ENCODE peak calls at places on chromosome 3, in five cellular contexts. One of them, this sample, is unnamed.

GRCh38 chr3:42498034-42498433 is 4.4 kb upstream of the VIPR1 start:
- DNase-seq in ovary: no peak
- DNase-seq in endothelial cell: no peak
- DNase-seq in GM06990: no peak
- DNase-seq in CD8-positive, alpha-beta T cell: no peak
- DNase-seq in this sample: no peak

GRCh38 chr3:33006081-33006480 is 54.6 kb downstream of the CCR4 start:
- DNase-seq in ovary: no peak
- DNase-seq in endothelial cell: no peak
- DNase-seq in GM06990: no peak
- DNase-seq in CD8-positive, alpha-beta T cell: peak
- DNase-seq in this sample: no peak

GRCh38 chr3:127628788-127629456 is at the start of gene PODXL2:
- DNase-seq in ovary: peak
- DNase-seq in endothelial cell: peak
- DNase-seq in GM06990: peak
- DNase-seq in CD8-positive, alpha-beta T cell: no peak
- DNase-seq in this sample: no peak

GRCh38 chr3:15955968-15956367 is 158.2 kb upstream of the ANKRD28 start:
- DNase-seq in ovary: no peak
- DNase-seq in endothelial cell: no peak
- DNase-seq in GM06990: no peak
- DNase-seq in CD8-positive, alpha-beta T cell: no peak
- DNase-seq in this sample: no peak

GRCh38 chr3:50238549-50239026 is 2.6 kb downstream of the GNAI2 start:
- DNase-seq in ovary: no peak
- DNase-seq in endothelial cell: no peak
- DNase-seq in GM06990: no peak
- DNase-seq in CD8-positive, alpha-beta T cell: no peak
- DNase-seq in this sample: no peak

GRCh38 chr3:129530331-129530761 is 1.9 kb downstream of the RHO start:
- DNase-seq in ovary: no peak
- DNase-seq in endothelial cell: no peak
- DNase-seq in GM06990: no peak
- DNase-seq in CD8-positive, alpha-beta T cell: no peak
- DNase-seq in this sample: no peak

GRCh38 chr3:42608586-42608985 is 8.1 kb downstream of the NKTR start:
- DNase-seq in ovary: no peak
- DNase-seq in endothelial cell: no peak
- DNase-seq in GM06990: no peak
- DNase-seq in CD8-positive, alpha-beta T cell: no peak
- DNase-seq in this sample: no peak

GRCh38 chr3:146222204-146223046 is 28.5 kb downstream of the PLSCR4 start:
- DNase-seq in ovary: no peak
- DNase-seq in endothelial cell: peak
- DNase-seq in GM06990: no peak
- DNase-seq in CD8-positive, alpha-beta T cell: no peak
- DNase-seq in this sample: no peak

GRCh38 chr3:138082085-138082991 is 33.1 kb downstream of the DZIP1L start:
- DNase-seq in ovary: peak
- DNase-seq in endothelial cell: no peak
- DNase-seq in GM06990: no peak
- DNase-seq in CD8-positive, alpha-beta T cell: no peak
- DNase-seq in this sample: peak

GRCh38 chr3:62318365-62318751 is 55.0 kb downstream of the FEZF2 start:
- DNase-seq in ovary: no peak
- DNase-seq in endothelial cell: peak
- DNase-seq in GM06990: no peak
- DNase-seq in CD8-positive, alpha-beta T cell: no peak
- DNase-seq in this sample: no peak

GRCh38 chr3:120021523-120021922 is 72.7 kb downstream of the GSK3B start:
- DNase-seq in ovary: no peak
- DNase-seq in endothelial cell: no peak
- DNase-seq in GM06990: no peak
- DNase-seq in CD8-positive, alpha-beta T cell: no peak
- DNase-seq in this sample: no peak

GRCh38 chr3:107775958-107776357 is 253.2 kb downstream of the BBX start:
- DNase-seq in ovary: no peak
- DNase-seq in endothelial cell: no peak
- DNase-seq in GM06990: no peak
- DNase-seq in CD8-positive, alpha-beta T cell: no peak
- DNase-seq in this sample: no peak

GRCh38 chr3:134093906-134094305 is 64.2 kb upstream of the SLCO2A1 start:
- DNase-seq in ovary: no peak
- DNase-seq in endothelial cell: no peak
- DNase-seq in GM06990: no peak
- DNase-seq in CD8-positive, alpha-beta T cell: no peak
- DNase-seq in this sample: no peak

GRCh38 chr3:98602078-98602678 is 8.8 kb upstream of the CPOX start:
- DNase-seq in ovary: no peak
- DNase-seq in endothelial cell: peak
- DNase-seq in GM06990: no peak
- DNase-seq in CD8-positive, alpha-beta T cell: no peak
- DNase-seq in this sample: no peak

GRCh38 chr3:194381460-194381875 is 11.9 kb upstream of the LRRC15 start:
- DNase-seq in ovary: no peak
- DNase-seq in endothelial cell: no peak
- DNase-seq in GM06990: no peak
- DNase-seq in CD8-positive, alpha-beta T cell: no peak
- DNase-seq in this sample: no peak

GRCh38 chr3:14718539-14718938 is 43.6 kb downstream of the C3orf20 start:
- DNase-seq in ovary: no peak
- DNase-seq in endothelial cell: no peak
- DNase-seq in GM06990: peak
- DNase-seq in CD8-positive, alpha-beta T cell: no peak
- DNase-seq in this sample: no peak

DNA sequence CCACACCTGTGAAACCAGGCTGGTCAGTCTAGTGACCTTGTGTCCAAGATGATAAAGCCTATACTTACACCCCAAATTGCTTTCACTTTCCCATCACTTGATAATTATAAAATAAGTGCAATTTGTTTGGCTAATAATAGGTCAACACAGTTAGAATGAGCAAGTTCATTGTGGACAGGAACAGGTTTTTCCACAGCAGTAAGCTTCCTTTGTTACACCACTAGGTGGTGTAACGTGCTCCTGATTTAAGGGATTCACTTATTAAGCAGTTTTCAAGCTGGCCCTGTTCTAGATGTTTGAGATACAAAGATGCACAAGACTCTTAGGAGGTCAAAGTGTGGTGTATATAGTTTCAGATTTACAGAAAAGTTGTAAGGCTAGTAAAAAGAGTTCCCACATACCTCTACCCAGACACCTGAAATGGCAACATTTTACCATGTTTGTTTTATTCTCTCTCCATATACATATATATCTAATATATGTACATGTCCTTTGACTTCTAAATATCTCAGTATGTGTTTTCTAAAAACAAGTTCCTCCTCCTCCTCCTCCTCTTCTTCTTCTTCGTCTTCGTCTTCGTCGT is 6.8 kb upstream of the MFSD1 start:
- DNase-seq in ovary: no peak
- DNase-seq in endothelial cell: no peak
- DNase-seq in GM06990: no peak
- DNase-seq in CD8-positive, alpha-beta T cell: no peak
- DNase-seq in this sample: peak
- TF ChIP-seq CTCF in ovary: no peak
- TF ChIP-seq CTCF in endothelial cell: peak
- TF ChIP-seq CTCF in GM06990: peak
- TF ChIP-seq CTCF in CD8-positive, alpha-beta T cell: peak
- TF ChIP-seq CTCF in this sample: peak

DNA sequence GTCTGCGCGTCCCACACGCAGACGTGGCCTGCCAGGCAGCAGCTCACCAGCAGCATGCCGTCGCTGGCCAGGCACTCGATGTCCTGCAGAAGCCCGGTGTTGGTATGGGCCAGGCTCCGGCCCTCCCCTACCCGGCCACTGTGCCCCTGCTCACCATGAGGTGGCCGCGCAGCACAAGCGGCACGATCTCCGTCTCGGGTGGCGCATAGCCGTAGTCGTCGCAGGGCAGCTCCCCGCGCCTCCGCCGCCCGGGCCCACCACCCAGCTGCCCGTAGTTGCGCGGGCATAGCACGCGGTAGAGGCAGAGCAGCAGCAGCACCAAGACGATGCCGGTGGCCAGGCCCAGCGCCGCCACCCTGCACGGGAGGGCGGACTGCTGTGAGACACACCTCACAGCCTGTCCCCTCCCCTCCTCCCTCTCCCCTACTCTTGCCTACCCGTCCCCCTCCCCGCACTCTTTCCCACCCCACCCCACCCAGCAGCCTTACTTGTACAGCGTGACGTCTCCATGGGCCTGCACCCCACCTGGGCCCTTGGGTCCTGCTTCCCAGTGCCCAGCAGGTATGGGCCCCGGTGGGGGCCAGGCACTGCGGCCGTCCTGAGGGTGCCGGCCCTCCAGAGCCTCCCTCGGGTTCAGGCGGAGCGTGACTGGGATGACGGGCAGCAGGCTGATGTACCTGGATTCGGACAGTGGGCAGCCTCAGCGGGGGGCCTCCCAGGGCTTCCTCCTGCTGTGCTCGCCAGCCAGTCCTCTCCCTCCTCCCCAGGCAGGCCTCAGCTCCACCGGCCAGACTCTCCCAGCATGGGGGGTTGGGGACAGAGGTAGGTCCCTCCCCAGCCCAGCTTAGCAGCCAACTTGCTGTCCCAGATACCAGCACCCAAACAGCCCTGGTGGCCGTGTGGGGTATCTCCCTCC is 37.6 kb downstream of the PTPN23 start:
- DNase-seq in ovary: no peak
- DNase-seq in endothelial cell: no peak
- DNase-seq in GM06990: no peak
- DNase-seq in CD8-positive, alpha-beta T cell: no peak
- DNase-seq in this sample: no peak
- TF ChIP-seq CTCF in ovary: no peak
- TF ChIP-seq CTCF in endothelial cell: peak
- TF ChIP-seq CTCF in GM06990: no peak
- TF ChIP-seq CTCF in CD8-positive, alpha-beta T cell: no peak
- TF ChIP-seq CTCF in this sample: peak

DNA sequence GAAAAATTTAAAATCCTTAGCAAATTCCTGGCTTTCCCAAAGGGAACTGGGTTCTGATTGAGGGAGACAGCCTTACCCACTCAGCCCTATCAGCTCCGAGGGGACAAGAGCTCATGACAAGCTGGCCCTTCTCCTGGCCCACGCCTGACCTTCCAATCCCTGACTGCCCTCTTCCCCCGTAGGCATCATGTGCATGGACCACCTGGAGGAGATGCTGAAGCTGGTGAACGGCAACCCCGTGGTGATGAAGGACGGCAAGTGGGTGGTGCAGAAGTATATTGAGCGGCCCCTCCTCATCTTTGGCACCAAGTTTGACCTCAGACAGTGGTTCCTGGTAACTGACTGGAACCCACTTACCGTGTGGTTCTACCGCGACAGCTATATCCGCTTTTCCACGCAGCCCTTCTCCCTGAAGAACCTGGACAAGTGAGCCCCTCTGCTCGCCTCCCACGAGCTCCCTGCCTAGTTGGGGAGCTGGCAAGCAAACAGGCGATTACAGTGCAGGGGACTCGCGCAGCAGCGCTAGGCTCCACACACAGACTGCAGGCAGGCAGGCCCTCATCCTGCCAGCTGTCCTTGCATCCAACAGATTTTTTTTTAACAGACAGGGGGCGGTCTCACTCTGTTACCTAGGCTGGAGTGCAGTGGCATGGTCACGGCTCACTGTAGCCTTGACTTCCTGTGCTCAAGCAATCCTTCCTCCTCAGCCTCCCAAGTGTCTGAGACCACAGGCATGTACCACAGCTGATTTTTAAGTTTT is 16.8 kb downstream of the RPUSD3 start:
- DNase-seq in ovary: no peak
- DNase-seq in endothelial cell: peak
- DNase-seq in GM06990: no peak
- DNase-seq in CD8-positive, alpha-beta T cell: no peak
- DNase-seq in this sample: no peak
- TF ChIP-seq CTCF in ovary: no peak
- TF ChIP-seq CTCF in endothelial cell: peak
- TF ChIP-seq CTCF in GM06990: peak
- TF ChIP-seq CTCF in CD8-positive, alpha-beta T cell: no peak
- TF ChIP-seq CTCF in this sample: peak

DNA sequence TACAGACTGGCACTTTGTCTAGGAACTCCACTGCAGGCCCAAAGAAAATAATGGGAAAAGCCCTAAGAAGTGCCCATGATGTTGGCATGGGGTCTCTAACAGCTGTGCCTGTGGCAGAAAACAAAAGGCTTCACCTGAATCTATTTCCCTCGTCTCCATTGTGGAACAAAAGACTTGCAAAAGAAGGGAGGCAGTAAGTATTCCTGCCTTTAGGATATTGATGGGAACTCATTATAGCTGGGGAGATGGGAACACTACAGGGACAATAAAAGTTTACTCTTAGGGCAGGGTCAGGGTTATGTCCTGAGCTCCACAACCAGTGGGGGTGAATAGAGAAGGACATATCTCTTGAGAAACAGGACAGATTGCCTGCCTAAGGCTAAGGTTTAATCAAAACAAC is 930.6 kb upstream of the EPHA6 start:
- DNase-seq in ovary: no peak
- DNase-seq in endothelial cell: no peak
- DNase-seq in GM06990: no peak
- DNase-seq in CD8-positive, alpha-beta T cell: no peak
- DNase-seq in this sample: no peak
- TF ChIP-seq CTCF in ovary: no peak
- TF ChIP-seq CTCF in endothelial cell: no peak
- TF ChIP-seq CTCF in GM06990: no peak
- TF ChIP-seq CTCF in CD8-positive, alpha-beta T cell: no peak
- TF ChIP-seq CTCF in this sample: no peak

GRCh38 chr3:52052831-52053306 is 3.5 kb downstream of the DUSP7 start:
- DNase-seq in ovary: peak
- DNase-seq in endothelial cell: peak
- DNase-seq in GM06990: peak
- DNase-seq in CD8-positive, alpha-beta T cell: peak
- DNase-seq in this sample: no peak
- TF ChIP-seq CTCF in ovary: peak
- TF ChIP-seq CTCF in endothelial cell: no peak
- TF ChIP-seq CTCF in GM06990: peak
- TF ChIP-seq CTCF in CD8-positive, alpha-beta T cell: no peak
- TF ChIP-seq CTCF in this sample: peak

GRCh38 chr3:1252061-1252430 is 159.2 kb downstream of the CNTN6 start:
- DNase-seq in ovary: no peak
- DNase-seq in endothelial cell: no peak
- DNase-seq in GM06990: no peak
- DNase-seq in CD8-positive, alpha-beta T cell: no peak
- DNase-seq in this sample: no peak

GRCh38 chr3:1251282-1252060 is 158.6 kb downstream of the CNTN6 start:
- DNase-seq in ovary: no peak
- DNase-seq in endothelial cell: no peak
- DNase-seq in GM06990: no peak
- DNase-seq in CD8-positive, alpha-beta T cell: no peak
- DNase-seq in this sample: no peak
- TF ChIP-seq CTCF in ovary: no peak
- TF ChIP-seq CTCF in endothelial cell: no peak
- TF ChIP-seq CTCF in GM06990: no peak
- TF ChIP-seq CTCF in CD8-positive, alpha-beta T cell: no peak
- TF ChIP-seq CTCF in this sample: no peak